ENCODE peak calls at places on chromosomes 13 and 19, in six cellular contexts. G is HTR-8/SVneo, Y is astrocyte of the spinal cord, D is left ventricle myocardium superior, T is IMR-90, L is AG08395. Q is an unnamed sample.

GRCh38 chr13:66329988-66330429 is 900.1 kb downstream of the PCDH9 start:
- DNase-seq in G (no peak), Y (peak; percentile 35), D (no peak), T (peak; percentile 37), L (no peak), Q (no peak)

GRCh38 chr13:92414851-92415250 is 811.8 kb upstream of the GPC6 start:
- DNase-seq in G (no peak), Y (no peak), D (no peak), T (no peak), L (no peak), Q (no peak)

GRCh38 chr13:30111810-30112209 is 195.5 kb downstream of the KATNAL1 start:
- DNase-seq in G (no peak), Y (no peak), D (no peak), T (no peak), L (no peak), Q (no peak)

GRCh38 chr19:3608750-3609322 is 2.2 kb upstream of the TBXA2R start:
- DNase-seq in G (no peak), Y (peak; percentile 63), D (peak; percentile 69), T (no peak), L (no peak), Q (peak; percentile 58)

GRCh38 chr19:1360818-1361461 is 22.8 kb upstream of the NDUFS7 start:
- DNase-seq in G (no peak), Y (peak; percentile 79), D (peak; percentile 88), T (peak; percentile 79), L (peak; percentile 83), Q (peak; percentile 78)

GRCh38 chr13:100811431-100811830 is 136.8 kb upstream of the TMTC4 start:
- DNase-seq in G (no peak), Y (no peak), D (no peak), T (no peak), L (no peak), Q (no peak)

GRCh38 chr13:77767413-77767812 is 69.9 kb downstream of the SLAIN1 start:
- DNase-seq in G (no peak), Y (no peak), D (no peak), T (no peak), L (no peak), Q (no peak)

GRCh38 chr13:101341464-101341863 is 74.8 kb downstream of the NALCN start:
- DNase-seq in G (no peak), Y (peak; percentile 13), D (no peak), T (peak; percentile 12), L (no peak), Q (no peak)

GRCh38 chr13:50670847-50671542 is 172.5 kb downstream of the DLEU7 start:
- DNase-seq in G (no peak), Y (no peak), D (no peak), T (no peak), L (no peak), Q (no peak)

GRCh38 chr19:51002542-51003311 is 1.3 kb upstream of the KLK8 start:
- DNase-seq in G (no peak), Y (no peak), D (no peak), T (no peak), L (no peak), Q (no peak)

GRCh38 chr13:59906413-59907027 is 257.2 kb downstream of the DIAPH3 start:
- DNase-seq in G (peak; percentile 7), Y (peak; percentile 58), D (no peak), T (peak; percentile 58), L (peak; percentile 38), Q (no peak)

GRCh38 chr13:71806885-71807284 is 60.1 kb downstream of the DACH1 start:
- DNase-seq in G (no peak), Y (no peak), D (no peak), T (no peak), L (no peak), Q (no peak)

GRCh38 chr19:50003810-50004419 is 21.3 kb downstream of the VRK3 start:
- DNase-seq in G (peak; percentile 87), Y (peak; percentile 91), D (no peak), T (peak; percentile 97), L (peak; percentile 98), Q (no peak)

GRCh38 chr13:113582841-113583631 is 1.5 kb upstream of the TFDP1 start:
- DNase-seq in G (no peak), Y (peak; percentile 37), D (peak; percentile 25), T (no peak), L (no peak), Q (no peak)

GRCh38 chr13:94199135-94199534 is 280.3 kb downstream of the DCT start:
- DNase-seq in G (no peak), Y (peak; percentile 6), D (no peak), T (no peak), L (no peak), Q (no peak)

Q was measured in left ventricle myocardium inferior.